ENCODE peak calls at places on chromosomes 1 and 21, in seven cellular contexts. V, M, N, I, A, L and P are unnamed samples.

GRCh38 chr1:43034195-43034658 is 75.6 kb upstream of the SLC2A1 start:
- DNase-seq in V (no peak), I (no peak), L (no peak), A (no peak), M (no peak), N (no peak), P (no peak)

GRCh38 chr21:34276711-34277425 is 86.9 kb upstream of the KCNE2 start:
- DNase-seq in N (peak; percentile 17), L (no peak), V (no peak), I (no peak), M (no peak), A (no peak), P (no peak)

GRCh38 chr21:38159355-38159754 is 97.4 kb upstream of the KCNJ15 start:
- DNase-seq in L (peak; percentile 70), V (no peak), M (peak; percentile 23), A (peak; percentile 62), N (peak; percentile 52), I (peak; percentile 76), P (no peak)

GRCh38 chr1:234960722-234961467 is 167.7 kb downstream of the TOMM20 start:
- DNase-seq in V (no peak), I (no peak), L (peak; percentile 78), A (no peak), M (no peak), N (no peak), P (peak; percentile 73)

GRCh38 chr1:2555634-2556276 is 416 bp upstream of the TNFRSF14 start:
- DNase-seq in N (no peak), L (peak; percentile 82), I (no peak), A (peak; percentile 82), M (peak; percentile 86), V (peak; percentile 87), P (peak; percentile 75)

GRCh38 chr1:41802532-41803501 is 115.9 kb downstream of the HIVEP3 start:
- DNase-seq in A (peak; percentile 53), V (peak; percentile 82), L (no peak), M (peak; percentile 82), N (peak; percentile 56), I (no peak), P (no peak)

GRCh38 chr1:227947678-227948492 is at the start of gene WNT9A:
- DNase-seq in L (peak; percentile 55), I (peak; percentile 94), V (peak; percentile 73), M (no peak), N (peak; percentile 48), A (no peak), P (peak; percentile 68)

GRCh38 chr1:205013683-205014367 is 29.2 kb upstream of the CNTN2 start:
- DNase-seq in V (no peak), I (peak; percentile 67), M (peak; percentile 45), N (peak; percentile 23), L (peak; percentile 43), A (peak; percentile 42), P (no peak)

GRCh38 chr1:58898739-58899580 is 115.1 kb upstream of the JUN start:
- DNase-seq in V (peak; percentile 65), I (no peak), A (peak; percentile 85), N (no peak), L (no peak), M (no peak), P (peak; percentile 75)

GRCh38 chr1:204350857-204351573 is 8.7 kb downstream of the PLEKHA6 start:
- DNase-seq in M (no peak), N (no peak), A (peak; percentile 75), V (peak; percentile 81), I (peak; percentile 98), L (peak; percentile 77), P (peak; percentile 61)

GRCh38 chr1:244920911-244921310 is 56.6 kb upstream of the HNRNPU start:
- DNase-seq in A (peak; percentile 11), N (no peak), V (peak; percentile 63), I (no peak), L (no peak), M (no peak), P (no peak)

GRCh38 chr1:150551049-150551783 is 2.0 kb downstream of the ADAMTSL4 start:
- DNase-seq in A (no peak), M (no peak), V (no peak), L (no peak), I (peak; percentile 2), N (no peak), P (no peak)

GRCh38 chr1:209927466-209927865 is 10.6 kb upstream of the SYT14 start:
- DNase-seq in A (no peak), N (no peak), M (no peak), L (no peak), I (peak; percentile 28), V (no peak), P (no peak)

GRCh38 chr1:167795810-167796740 is 74.3 kb downstream of the MPZL1 start:
- DNase-seq in M (no peak), V (peak; percentile 62), A (peak; percentile 66), N (peak; percentile 71), L (no peak), I (no peak), P (no peak)

GRCh38 chr1:167455786-167456446 is 62.4 kb downstream of the CD247 start:
- DNase-seq in V (no peak), M (no peak), N (no peak), L (peak; percentile 37), A (peak; percentile 30), I (peak; percentile 56), P (peak; percentile 54)

GRCh38 chr1:50369830-50370229 is 53.4 kb downstream of the DMRTA2 start:
- DNase-seq in L (no peak), M (no peak), A (no peak), N (peak; percentile 4), I (peak; percentile 37), V (no peak), P (no peak)

GRCh38 chr1:74463301-74463988 is 49.0 kb downstream of the LRRC53 start:
- DNase-seq in L (no peak), V (no peak), M (no peak), A (no peak), I (no peak), N (peak; percentile 3), P (no peak)

GRCh38 chr1:201718346-201719202 is 110.4 kb upstream of the IPO9 start:
- DNase-seq in V (no peak), N (no peak), L (no peak), I (no peak), M (no peak), A (no peak), P (no peak)

GRCh38 chr1:201724039-201724759 is 104.8 kb upstream of the IPO9 start:
- DNase-seq in L (no peak), I (no peak), V (no peak), M (no peak), N (no peak), A (peak; percentile 76), P (no peak)

GRCh38 chr1:201719812-201720521 is 109.0 kb upstream of the IPO9 start:
- DNase-seq in N (peak; percentile 71), A (peak; percentile 87), V (peak; percentile 89), I (peak; percentile 78), L (no peak), M (peak; percentile 51), P (peak; percentile 44)

GRCh38 chr1:201720522-201720844 is 108.5 kb upstream of the IPO9 start:
- DNase-seq in A (no peak), L (no peak), N (no peak), V (no peak), I (no peak), M (no peak), P (no peak)

GRCh38 chr1:201721131-201722049 is 107.6 kb upstream of the IPO9 start:
- DNase-seq in I (no peak), A (no peak), L (no peak), M (no peak), N (no peak), V (no peak), P (no peak)
- H3K4me1 ChIP-seq in I (peaks cover 41% of the 10 kb centered on the region), A (peaks cover 80% of the 10 kb centered on the region), L (peaks cover 6% of the 10 kb centered on the region), M (no peaks in the 10 kb centered on the region), N (no peaks in the 10 kb centered on the region), V (peaks cover 45% of the 10 kb centered on the region), P (no peaks in the 10 kb centered on the region)

GRCh38 chr1:18861590-18861989 is 2.1 kb upstream of the TAS1R2 start:
- DNase-seq in L (no peak), N (no peak), I (no peak), M (no peak), V (no peak), A (no peak), P (no peak)

GRCh38 chr1:18866314-18866713 is 6.9 kb upstream of the TAS1R2 start:
- DNase-seq in M (no peak), L (no peak), A (no peak), I (no peak), N (no peak), V (no peak), P (no peak)

GRCh38 chr1:18866846-18867245 is 7.4 kb upstream of the TAS1R2 start:
- DNase-seq in M (no peak), N (no peak), I (no peak), A (no peak), V (no peak), L (no peak), P (no peak)

GRCh38 chr1:18868354-18868753 is 8.9 kb upstream of the TAS1R2 start:
- DNase-seq in N (no peak), V (no peak), A (no peak), I (no peak), M (no peak), L (no peak), P (no peak)

GRCh38 chr1:18865176-18865575 is 5.7 kb upstream of the TAS1R2 start:
- DNase-seq in L (no peak), I (no peak), N (no peak), A (no peak), V (peak; percentile 12), M (no peak), P (no peak)
- H3K9me3 ChIP-seq in L (no peaks in the 10 kb centered on the region), I (no peaks in the 10 kb centered on the region), N (no peaks in the 10 kb centered on the region), A (no peaks in the 10 kb centered on the region), V (no peaks in the 10 kb centered on the region), M (no peaks in the 10 kb centered on the region), P (no peaks in the 10 kb centered on the region)

GRCh38 chr1:66350001-66350547 is 183.9 kb upstream of the SGIP1 start:
- DNase-seq in L (peak; percentile 47), N (peak; percentile 54), I (peak; percentile 35), A (peak; percentile 64), M (no peak), V (no peak), P (no peak)

GRCh38 chr1:66351474-66351873 is 182.5 kb upstream of the SGIP1 start:
- DNase-seq in N (no peak), A (no peak), L (no peak), I (no peak), M (no peak), V (no peak), P (no peak)

GRCh38 chr1:66353207-66353606 is 180.7 kb upstream of the SGIP1 start:
- DNase-seq in V (no peak), I (peak; percentile 70), L (no peak), M (no peak), A (no peak), N (no peak), P (no peak)

GRCh38 chr1:66352783-66353182 is 181.2 kb upstream of the SGIP1 start:
- DNase-seq in I (no peak), A (no peak), N (no peak), V (no peak), L (no peak), M (no peak), P (no peak)

DNA sequence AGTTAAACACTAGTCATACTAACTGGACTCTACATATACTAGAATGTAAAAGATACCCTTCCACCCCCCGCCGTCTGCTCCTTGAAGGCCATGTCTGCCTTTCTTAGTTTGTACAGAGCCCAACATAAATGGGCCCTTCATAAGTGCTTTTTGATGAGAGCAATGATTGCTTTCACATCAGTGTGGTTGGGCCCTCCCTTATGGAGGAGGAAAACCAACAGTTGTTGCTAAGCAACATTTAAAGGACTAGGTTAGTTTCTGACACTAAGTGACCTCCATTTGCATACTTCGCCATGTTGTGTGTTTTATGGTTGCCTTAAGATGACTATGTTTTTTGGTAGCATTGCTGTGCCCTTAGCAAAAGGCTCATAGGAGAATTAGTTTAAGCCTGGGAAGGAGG is 182.0 kb upstream of the SGIP1 start:
- DNase-seq in V (no peak), N (no peak), A (no peak), L (no peak), I (no peak), M (no peak), P (no peak)
- TF ChIP-seq CTCF in V (no peak), N (no peak), A (no peak), L (no peak), I (no peak), M (no peak), P (no peak)

GRCh38 chr1:11806307-11806936 is 431 bp downstream of the CLCN6 start:
- DNase-seq in M (no peak), V (no peak), N (peak; percentile 27), A (peak; percentile 58), L (no peak), I (no peak), P (no peak)
- H3K4me1 ChIP-seq in M (peaks cover 13% of the 10 kb centered on the region), V (peaks cover 41% of the 10 kb centered on the region), N (peaks cover 50% of the 10 kb centered on the region), A (peaks cover 48% of the 10 kb centered on the region), L (peaks cover 48% of the 10 kb centered on the region), I (peaks cover 40% of the 10 kb centered on the region), P (peaks cover 7% of the 10 kb centered on the region)